ENCODE peak calls at places on chromosomes 4 and X, in seven cellular contexts. One of them, this sample, is unnamed.

GRCh38 chrX:103157511-103158316 is 57.2 kb upstream of the BEX4 start:
- DNase-seq in esophagus squamous epithelium: no peak
- DNase-seq in breast epithelium: no peak
- DNase-seq in endothelial cell of umbilical vein: peak; percentile 58
- DNase-seq in body of pancreas: peak; percentile 47
- DNase-seq in HCT116: no peak
- DNase-seq in tibial nerve: peak; percentile 17
- DNase-seq in this sample: no peak

GRCh38 chr4:40586034-40586433 is 43.6 kb downstream of the RBM47 start:
- DNase-seq in esophagus squamous epithelium: no peak
- DNase-seq in breast epithelium: no peak
- DNase-seq in endothelial cell of umbilical vein: no peak
- DNase-seq in body of pancreas: no peak
- DNase-seq in HCT116: no peak
- DNase-seq in tibial nerve: no peak
- DNase-seq in this sample: no peak

GRCh38 chr4:73944061-73944875 is 37.6 kb downstream of the PF4 start:
- DNase-seq in esophagus squamous epithelium: no peak
- DNase-seq in breast epithelium: no peak
- DNase-seq in endothelial cell of umbilical vein: peak; percentile 24
- DNase-seq in body of pancreas: peak; percentile 19
- DNase-seq in HCT116: no peak
- DNase-seq in tibial nerve: no peak
- DNase-seq in this sample: no peak

GRCh38 chrX:155235891-155236290 is 19.6 kb downstream of the VBP1 start:
- DNase-seq in esophagus squamous epithelium: no peak
- DNase-seq in breast epithelium: no peak
- DNase-seq in endothelial cell of umbilical vein: no peak
- DNase-seq in body of pancreas: no peak
- DNase-seq in HCT116: no peak
- DNase-seq in tibial nerve: no peak
- DNase-seq in this sample: no peak

GRCh38 chr4:683247-683897 is 5.6 kb downstream of the SLC49A3 start:
- DNase-seq in esophagus squamous epithelium: no peak
- DNase-seq in breast epithelium: no peak
- DNase-seq in endothelial cell of umbilical vein: no peak
- DNase-seq in body of pancreas: no peak
- DNase-seq in HCT116: no peak
- DNase-seq in tibial nerve: no peak
- DNase-seq in this sample: no peak

GRCh38 chrX:10833299-10834169 is 213.1 kb upstream of the MID1 start:
- DNase-seq in esophagus squamous epithelium: no peak
- DNase-seq in breast epithelium: peak; percentile 50
- DNase-seq in endothelial cell of umbilical vein: no peak
- DNase-seq in body of pancreas: peak; percentile 27
- DNase-seq in HCT116: no peak
- DNase-seq in tibial nerve: peak; percentile 4
- DNase-seq in this sample: no peak

GRCh38 chrX:110055616-110056015 is 52.7 kb downstream of the TMEM164 start:
- DNase-seq in esophagus squamous epithelium: no peak
- DNase-seq in breast epithelium: no peak
- DNase-seq in endothelial cell of umbilical vein: no peak
- DNase-seq in body of pancreas: no peak
- DNase-seq in HCT116: no peak
- DNase-seq in tibial nerve: no peak
- DNase-seq in this sample: no peak

GRCh38 chr4:77695769-77696168 is 90.1 kb downstream of the CXCL13 start:
- DNase-seq in esophagus squamous epithelium: no peak
- DNase-seq in breast epithelium: no peak
- DNase-seq in endothelial cell of umbilical vein: peak; percentile 88
- DNase-seq in body of pancreas: no peak
- DNase-seq in HCT116: peak; percentile 86
- DNase-seq in tibial nerve: no peak
- DNase-seq in this sample: peak; percentile 29

GRCh38 chrX:65750674-65751469 is 83.4 kb downstream of the MSN start:
- DNase-seq in esophagus squamous epithelium: no peak
- DNase-seq in breast epithelium: no peak
- DNase-seq in endothelial cell of umbilical vein: no peak
- DNase-seq in body of pancreas: no peak
- DNase-seq in HCT116: no peak
- DNase-seq in tibial nerve: no peak
- DNase-seq in this sample: no peak

GRCh38 chr4:41594439-41594838 is 56.5 kb downstream of the LIMCH1 start:
- DNase-seq in esophagus squamous epithelium: no peak
- DNase-seq in breast epithelium: no peak
- DNase-seq in endothelial cell of umbilical vein: no peak
- DNase-seq in body of pancreas: no peak
- DNase-seq in HCT116: no peak
- DNase-seq in tibial nerve: peak; percentile 30
- DNase-seq in this sample: no peak

GRCh38 chr4:148447672-148448071 is 5.5 kb upstream of the NR3C2 start:
- DNase-seq in esophagus squamous epithelium: no peak
- DNase-seq in breast epithelium: no peak
- DNase-seq in endothelial cell of umbilical vein: peak; percentile 39
- DNase-seq in body of pancreas: no peak
- DNase-seq in HCT116: no peak
- DNase-seq in tibial nerve: no peak
- DNase-seq in this sample: no peak

GRCh38 chr4:144985536-144985935 is 112.5 kb downstream of the ANAPC10 start:
- DNase-seq in esophagus squamous epithelium: no peak
- DNase-seq in breast epithelium: no peak
- DNase-seq in endothelial cell of umbilical vein: no peak
- DNase-seq in body of pancreas: no peak
- DNase-seq in HCT116: no peak
- DNase-seq in tibial nerve: no peak
- DNase-seq in this sample: no peak

GRCh38 chr4:158159054-158159717 is 13.6 kb downstream of the GASK1B start:
- DNase-seq in esophagus squamous epithelium: no peak
- DNase-seq in breast epithelium: no peak
- DNase-seq in endothelial cell of umbilical vein: peak; percentile 86
- DNase-seq in body of pancreas: no peak
- DNase-seq in HCT116: no peak
- DNase-seq in tibial nerve: no peak
- DNase-seq in this sample: no peak

GRCh38 chrX:22650691-22651090 is 349.1 kb upstream of the DDX53 start:
- DNase-seq in esophagus squamous epithelium: no peak
- DNase-seq in breast epithelium: no peak
- DNase-seq in endothelial cell of umbilical vein: no peak
- DNase-seq in body of pancreas: no peak
- DNase-seq in HCT116: no peak
- DNase-seq in tibial nerve: peak; percentile 61
- DNase-seq in this sample: no peak

GRCh38 chrX:2521927-2522386 is 21.2 kb upstream of the DHRSX start:
- DNase-seq in esophagus squamous epithelium: no peak
- DNase-seq in breast epithelium: no peak
- DNase-seq in endothelial cell of umbilical vein: no peak
- DNase-seq in body of pancreas: no peak
- DNase-seq in HCT116: no peak
- DNase-seq in tibial nerve: no peak
- DNase-seq in this sample: no peak

GRCh38 chrX:79096339-79096638 is 48.2 kb upstream of the GPR174 start:
- DNase-seq in esophagus squamous epithelium: no peak
- DNase-seq in breast epithelium: no peak
- DNase-seq in endothelial cell of umbilical vein: peak; percentile 1
- DNase-seq in body of pancreas: no peak
- DNase-seq in HCT116: no peak
- DNase-seq in tibial nerve: no peak
- DNase-seq in this sample: no peak

DNA sequence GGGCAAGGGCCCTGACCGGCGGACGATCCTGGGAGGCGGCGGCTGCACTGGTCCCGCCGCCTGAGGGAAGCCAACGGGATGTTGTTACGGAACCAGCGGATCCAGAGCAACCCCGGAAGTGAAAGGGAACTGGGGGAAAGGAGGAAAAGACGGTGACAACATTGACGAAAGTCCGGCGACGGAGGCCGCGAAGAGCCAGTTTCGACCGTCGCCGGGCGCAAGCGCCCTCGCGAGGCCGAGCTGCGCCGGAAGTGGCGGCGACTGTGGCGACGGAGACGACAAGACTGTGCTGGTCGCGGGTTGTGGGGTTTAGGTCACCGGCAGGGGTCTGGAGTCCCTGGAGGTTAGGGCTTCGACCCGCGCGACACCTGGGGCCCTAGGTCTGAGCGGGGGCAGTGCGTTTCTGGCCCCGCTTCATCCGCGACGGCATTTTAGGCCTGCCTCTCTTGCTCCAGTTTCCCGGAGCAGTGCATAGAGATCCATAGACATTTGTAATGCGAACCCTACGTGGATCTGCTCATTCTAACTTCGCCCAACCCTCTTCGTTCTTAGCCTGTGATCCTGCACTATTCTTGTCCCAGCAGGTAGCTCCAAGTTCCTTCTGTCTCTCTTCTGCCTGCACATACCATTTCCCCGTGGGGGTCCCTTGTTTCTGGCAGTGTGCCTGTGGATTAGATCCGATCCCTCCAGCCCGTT is at the start of gene BOD1L1:
- DNase-seq in esophagus squamous epithelium: peak; percentile 28
- DNase-seq in breast epithelium: peak; percentile 83
- DNase-seq in endothelial cell of umbilical vein: peak; percentile 91
- DNase-seq in body of pancreas: peak; percentile 86
- DNase-seq in HCT116: peak; percentile 85
- DNase-seq in tibial nerve: peak; percentile 84
- DNase-seq in this sample: peak; percentile 73
- TF ChIP-seq POLR2A in esophagus squamous epithelium: no peak
- TF ChIP-seq POLR2A in breast epithelium: peak; percentile 91
- TF ChIP-seq POLR2A in endothelial cell of umbilical vein: peak; percentile 98
- TF ChIP-seq POLR2A in body of pancreas: peak; percentile 89
- TF ChIP-seq POLR2A in HCT116: peak; percentile 65
- TF ChIP-seq POLR2A in tibial nerve: peak; percentile 82
- TF ChIP-seq POLR2A in this sample: peak; percentile 75

GRCh38 chr4:126740687-126741086 is 892.1 kb upstream of the INTU start:
- DNase-seq in esophagus squamous epithelium: no peak
- DNase-seq in breast epithelium: no peak
- DNase-seq in endothelial cell of umbilical vein: no peak
- DNase-seq in body of pancreas: no peak
- DNase-seq in HCT116: no peak
- DNase-seq in tibial nerve: no peak
- DNase-seq in this sample: no peak
- TF ChIP-seq POLR2A in esophagus squamous epithelium: no peak
- TF ChIP-seq POLR2A in breast epithelium: no peak
- TF ChIP-seq POLR2A in endothelial cell of umbilical vein: no peak
- TF ChIP-seq POLR2A in body of pancreas: no peak
- TF ChIP-seq POLR2A in HCT116: no peak
- TF ChIP-seq POLR2A in tibial nerve: no peak
- TF ChIP-seq POLR2A in this sample: no peak

GRCh38 chr4:76212301-76212700 is 1.3 kb downstream of the SCARB2 start:
- DNase-seq in esophagus squamous epithelium: no peak
- DNase-seq in breast epithelium: no peak
- DNase-seq in endothelial cell of umbilical vein: peak; percentile 34
- DNase-seq in body of pancreas: no peak
- DNase-seq in HCT116: no peak
- DNase-seq in tibial nerve: no peak
- DNase-seq in this sample: no peak

GRCh38 chr4:76213415-76214268 is at the start of gene SCARB2:
- DNase-seq in esophagus squamous epithelium: peak; percentile 23
- DNase-seq in breast epithelium: peak; percentile 86
- DNase-seq in endothelial cell of umbilical vein: peak; percentile 90
- DNase-seq in body of pancreas: peak; percentile 91
- DNase-seq in HCT116: peak; percentile 47
- DNase-seq in tibial nerve: peak; percentile 71
- DNase-seq in this sample: peak; percentile 70

GRCh38 chr4:76212851-76213414 is 691 bp downstream of the SCARB2 start:
- DNase-seq in esophagus squamous epithelium: peak; percentile 23
- DNase-seq in breast epithelium: no peak
- DNase-seq in endothelial cell of umbilical vein: peak; percentile 45
- DNase-seq in body of pancreas: no peak
- DNase-seq in HCT116: no peak
- DNase-seq in tibial nerve: no peak
- DNase-seq in this sample: no peak

GRCh38 chr4:76210502-76210901 is 3.1 kb downstream of the SCARB2 start:
- DNase-seq in esophagus squamous epithelium: no peak
- DNase-seq in breast epithelium: no peak
- DNase-seq in endothelial cell of umbilical vein: no peak
- DNase-seq in body of pancreas: no peak
- DNase-seq in HCT116: no peak
- DNase-seq in tibial nerve: no peak
- DNase-seq in this sample: no peak

DNA sequence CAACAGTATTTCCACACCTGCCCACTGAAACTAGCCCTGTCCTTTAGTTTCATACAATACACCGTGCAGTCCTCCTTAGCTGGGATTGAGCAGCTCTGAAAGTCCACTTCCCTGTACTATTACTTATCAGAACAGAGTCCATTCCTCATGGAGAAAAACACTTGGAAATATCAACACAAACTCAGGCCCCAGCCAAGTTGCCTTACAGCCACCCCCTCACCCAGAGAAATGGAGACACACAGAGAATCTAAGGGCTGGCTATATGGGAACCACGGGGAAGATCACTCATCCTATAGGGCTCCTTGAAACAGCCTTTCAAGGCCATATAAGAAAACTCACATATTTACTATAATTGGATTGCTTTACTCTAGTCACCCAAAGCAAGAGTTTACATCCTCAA is 1.9 kb downstream of the SCARB2 start:
- DNase-seq in esophagus squamous epithelium: no peak
- DNase-seq in breast epithelium: no peak
- DNase-seq in endothelial cell of umbilical vein: no peak
- DNase-seq in body of pancreas: no peak
- DNase-seq in HCT116: no peak
- DNase-seq in tibial nerve: no peak
- DNase-seq in this sample: no peak
- TF ChIP-seq POLR2A in esophagus squamous epithelium: no peak
- TF ChIP-seq POLR2A in breast epithelium: no peak
- TF ChIP-seq POLR2A in endothelial cell of umbilical vein: no peak
- TF ChIP-seq POLR2A in body of pancreas: no peak
- TF ChIP-seq POLR2A in HCT116: no peak
- TF ChIP-seq POLR2A in tibial nerve: no peak
- TF ChIP-seq POLR2A in this sample: no peak

GRCh38 chr4:82425478-82425877 is 4.8 kb downstream of the HNRNPDL start:
- DNase-seq in esophagus squamous epithelium: no peak
- DNase-seq in breast epithelium: no peak
- DNase-seq in endothelial cell of umbilical vein: no peak
- DNase-seq in body of pancreas: no peak
- DNase-seq in HCT116: no peak
- DNase-seq in tibial nerve: no peak
- DNase-seq in this sample: no peak

GRCh38 chr4:82423245-82424054 is 6.8 kb downstream of the HNRNPDL start:
- DNase-seq in esophagus squamous epithelium: no peak
- DNase-seq in breast epithelium: no peak
- DNase-seq in endothelial cell of umbilical vein: no peak
- DNase-seq in body of pancreas: no peak
- DNase-seq in HCT116: no peak
- DNase-seq in tibial nerve: no peak
- DNase-seq in this sample: no peak

GRCh38 chr4:82419451-82419850 is 10.8 kb downstream of the HNRNPDL start:
- DNase-seq in esophagus squamous epithelium: no peak
- DNase-seq in breast epithelium: no peak
- DNase-seq in endothelial cell of umbilical vein: no peak
- DNase-seq in body of pancreas: no peak
- DNase-seq in HCT116: no peak
- DNase-seq in tibial nerve: no peak
- DNase-seq in this sample: no peak

GRCh38 chr4:82422616-82423015 is 7.6 kb downstream of the HNRNPDL start:
- DNase-seq in esophagus squamous epithelium: no peak
- DNase-seq in breast epithelium: no peak
- DNase-seq in endothelial cell of umbilical vein: no peak
- DNase-seq in body of pancreas: no peak
- DNase-seq in HCT116: no peak
- DNase-seq in tibial nerve: no peak
- DNase-seq in this sample: no peak

GRCh38 chr4:82421796-82422560 is 8.3 kb downstream of the HNRNPDL start:
- DNase-seq in esophagus squamous epithelium: no peak
- DNase-seq in breast epithelium: no peak
- DNase-seq in endothelial cell of umbilical vein: no peak
- DNase-seq in body of pancreas: no peak
- DNase-seq in HCT116: no peak
- DNase-seq in tibial nerve: no peak
- DNase-seq in this sample: no peak
- TF ChIP-seq POLR2A in esophagus squamous epithelium: no peak
- TF ChIP-seq POLR2A in breast epithelium: no peak
- TF ChIP-seq POLR2A in endothelial cell of umbilical vein: no peak
- TF ChIP-seq POLR2A in body of pancreas: no peak
- TF ChIP-seq POLR2A in HCT116: no peak
- TF ChIP-seq POLR2A in tibial nerve: no peak
- TF ChIP-seq POLR2A in this sample: no peak

This sample was measured in H54.